ENCODE peak calls at places on chromosomes 7 and 10, in seven cellular contexts. One of them, this sample, is unnamed.

GRCh38 chr10:96987842-96988175 is 155.7 kb downstream of the LCOR start:
- DNase-seq in fibroblast of the aortic adventitia: no peak
- DNase-seq in neural progenitor cell: no peak
- DNase-seq in GM12865: no peak
- DNase-seq in gastrocnemius medialis: no peak
- DNase-seq in tibial artery: no peak
- DNase-seq in choroid plexus epithelial cell: no peak
- DNase-seq in this sample: no peak

GRCh38 chr7:130385600-130386066 is 5.3 kb downstream of the CPA1 start:
- DNase-seq in gastrocnemius medialis: peak
- DNase-seq in tibial artery: no peak
- DNase-seq in neural progenitor cell: no peak
- DNase-seq in GM12865: no peak
- DNase-seq in fibroblast of the aortic adventitia: no peak
- DNase-seq in choroid plexus epithelial cell: no peak
- DNase-seq in this sample: no peak

GRCh38 chr7:79968249-79968648 is 166.4 kb upstream of the GNAI1 start:
- DNase-seq in GM12865: no peak
- DNase-seq in fibroblast of the aortic adventitia: no peak
- DNase-seq in choroid plexus epithelial cell: no peak
- DNase-seq in tibial artery: no peak
- DNase-seq in gastrocnemius medialis: no peak
- DNase-seq in neural progenitor cell: no peak
- DNase-seq in this sample: no peak

GRCh38 chr10:110918269-110918632 is 729 bp downstream of the BBIP1 start:
- DNase-seq in GM12865: no peak
- DNase-seq in choroid plexus epithelial cell: peak
- DNase-seq in tibial artery: peak
- DNase-seq in gastrocnemius medialis: peak
- DNase-seq in neural progenitor cell: peak
- DNase-seq in fibroblast of the aortic adventitia: peak
- DNase-seq in this sample: peak

GRCh38 chr10:126904807-126905686 is at the start of gene DOCK1:
- DNase-seq in choroid plexus epithelial cell: peak
- DNase-seq in GM12865: no peak
- DNase-seq in neural progenitor cell: peak
- DNase-seq in tibial artery: peak
- DNase-seq in fibroblast of the aortic adventitia: peak
- DNase-seq in gastrocnemius medialis: peak
- DNase-seq in this sample: peak

GRCh38 chr7:744854-745430 is 17.9 kb upstream of the PRKAR1B start:
- DNase-seq in fibroblast of the aortic adventitia: no peak
- DNase-seq in tibial artery: peak
- DNase-seq in neural progenitor cell: no peak
- DNase-seq in gastrocnemius medialis: no peak
- DNase-seq in choroid plexus epithelial cell: no peak
- DNase-seq in GM12865: no peak
- DNase-seq in this sample: no peak

GRCh38 chr7:41808541-41808940 is 105.7 kb upstream of the INHBA start:
- DNase-seq in choroid plexus epithelial cell: no peak
- DNase-seq in fibroblast of the aortic adventitia: no peak
- DNase-seq in gastrocnemius medialis: no peak
- DNase-seq in GM12865: no peak
- DNase-seq in tibial artery: no peak
- DNase-seq in neural progenitor cell: peak
- DNase-seq in this sample: no peak

GRCh38 chr10:112232670-112233069 is 49.1 kb upstream of the GPAM start:
- DNase-seq in tibial artery: no peak
- DNase-seq in choroid plexus epithelial cell: no peak
- DNase-seq in gastrocnemius medialis: no peak
- DNase-seq in fibroblast of the aortic adventitia: no peak
- DNase-seq in GM12865: no peak
- DNase-seq in neural progenitor cell: no peak
- DNase-seq in this sample: no peak

GRCh38 chr10:17003151-17003550 is 126.5 kb downstream of the CUBN start:
- DNase-seq in GM12865: no peak
- DNase-seq in fibroblast of the aortic adventitia: peak
- DNase-seq in neural progenitor cell: no peak
- DNase-seq in tibial artery: no peak
- DNase-seq in choroid plexus epithelial cell: peak
- DNase-seq in gastrocnemius medialis: no peak
- DNase-seq in this sample: no peak

GRCh38 chr10:79025113-79025832 is 43.5 kb upstream of the ZMIZ1 start:
- DNase-seq in gastrocnemius medialis: peak
- DNase-seq in GM12865: no peak
- DNase-seq in choroid plexus epithelial cell: no peak
- DNase-seq in tibial artery: peak
- DNase-seq in fibroblast of the aortic adventitia: no peak
- DNase-seq in neural progenitor cell: peak
- DNase-seq in this sample: no peak

GRCh38 chr7:16850772-16851466 is 30.9 kb downstream of the AGR3 start:
- DNase-seq in tibial artery: no peak
- DNase-seq in fibroblast of the aortic adventitia: no peak
- DNase-seq in neural progenitor cell: no peak
- DNase-seq in GM12865: no peak
- DNase-seq in gastrocnemius medialis: no peak
- DNase-seq in choroid plexus epithelial cell: no peak
- DNase-seq in this sample: no peak

GRCh38 chr7:83077328-83077727 is 85.4 kb downstream of the PCLO start:
- DNase-seq in neural progenitor cell: no peak
- DNase-seq in tibial artery: no peak
- DNase-seq in choroid plexus epithelial cell: peak
- DNase-seq in GM12865: no peak
- DNase-seq in fibroblast of the aortic adventitia: no peak
- DNase-seq in gastrocnemius medialis: no peak
- DNase-seq in this sample: peak

GRCh38 chr10:3104251-3104918 is 37.0 kb downstream of the PFKP start:
- DNase-seq in tibial artery: peak
- DNase-seq in gastrocnemius medialis: peak
- DNase-seq in choroid plexus epithelial cell: no peak
- DNase-seq in neural progenitor cell: no peak
- DNase-seq in GM12865: no peak
- DNase-seq in fibroblast of the aortic adventitia: no peak
- DNase-seq in this sample: no peak

GRCh38 chr7:157580324-157580723 is 243.5 kb downstream of the DNAJB6 start:
- DNase-seq in gastrocnemius medialis: no peak
- DNase-seq in tibial artery: peak
- DNase-seq in neural progenitor cell: no peak
- DNase-seq in fibroblast of the aortic adventitia: no peak
- DNase-seq in GM12865: no peak
- DNase-seq in choroid plexus epithelial cell: no peak
- DNase-seq in this sample: no peak

GRCh38 chr7:77727527-77727926 is 31.3 kb downstream of the RSBN1L start:
- DNase-seq in tibial artery: no peak
- DNase-seq in GM12865: no peak
- DNase-seq in neural progenitor cell: no peak
- DNase-seq in fibroblast of the aortic adventitia: no peak
- DNase-seq in choroid plexus epithelial cell: no peak
- DNase-seq in gastrocnemius medialis: no peak
- DNase-seq in this sample: no peak

GRCh38 chr7:34080513-34080912 is 175.2 kb downstream of the BMPER start:
- DNase-seq in choroid plexus epithelial cell: no peak
- DNase-seq in fibroblast of the aortic adventitia: peak
- DNase-seq in tibial artery: no peak
- DNase-seq in neural progenitor cell: no peak
- DNase-seq in gastrocnemius medialis: no peak
- DNase-seq in GM12865: no peak
- DNase-seq in this sample: peak

GRCh38 chr10:110547139-110547761 is 20.2 kb upstream of the SMC3 start:
- DNase-seq in gastrocnemius medialis: no peak
- DNase-seq in neural progenitor cell: peak
- DNase-seq in fibroblast of the aortic adventitia: peak
- DNase-seq in choroid plexus epithelial cell: peak
- DNase-seq in GM12865: peak
- DNase-seq in tibial artery: no peak
- DNase-seq in this sample: peak

GRCh38 chr7:65978891-65979582 is 3.0 kb downstream of the GUSB start:
- DNase-seq in neural progenitor cell: no peak
- DNase-seq in tibial artery: peak
- DNase-seq in choroid plexus epithelial cell: no peak
- DNase-seq in GM12865: no peak
- DNase-seq in gastrocnemius medialis: no peak
- DNase-seq in fibroblast of the aortic adventitia: no peak
- DNase-seq in this sample: no peak

GRCh38 chr7:20441886-20442505 is 111.3 kb downstream of the ITGB8 start:
- DNase-seq in GM12865: no peak
- DNase-seq in tibial artery: no peak
- DNase-seq in choroid plexus epithelial cell: peak
- DNase-seq in gastrocnemius medialis: no peak
- DNase-seq in fibroblast of the aortic adventitia: peak
- DNase-seq in neural progenitor cell: no peak
- DNase-seq in this sample: no peak

GRCh38 chr7:33726582-33726981 is 178.8 kb upstream of the BMPER start:
- DNase-seq in fibroblast of the aortic adventitia: no peak
- DNase-seq in tibial artery: no peak
- DNase-seq in GM12865: no peak
- DNase-seq in choroid plexus epithelial cell: no peak
- DNase-seq in gastrocnemius medialis: no peak
- DNase-seq in neural progenitor cell: peak
- DNase-seq in this sample: peak

GRCh38 chr10:72800741-72801092 is 92.8 kb upstream of the OIT3 start:
- DNase-seq in gastrocnemius medialis: no peak
- DNase-seq in choroid plexus epithelial cell: no peak
- DNase-seq in GM12865: no peak
- DNase-seq in tibial artery: no peak
- DNase-seq in neural progenitor cell: no peak
- DNase-seq in fibroblast of the aortic adventitia: no peak
- DNase-seq in this sample: no peak

GRCh38 chr10:72803119-72803505 is 90.4 kb upstream of the OIT3 start:
- DNase-seq in gastrocnemius medialis: no peak
- DNase-seq in choroid plexus epithelial cell: peak
- DNase-seq in GM12865: no peak
- DNase-seq in fibroblast of the aortic adventitia: peak
- DNase-seq in neural progenitor cell: no peak
- DNase-seq in tibial artery: no peak
- DNase-seq in this sample: no peak

GRCh38 chr10:72801263-72801868 is 92.2 kb upstream of the OIT3 start:
- DNase-seq in choroid plexus epithelial cell: no peak
- DNase-seq in neural progenitor cell: no peak
- DNase-seq in fibroblast of the aortic adventitia: no peak
- DNase-seq in gastrocnemius medialis: no peak
- DNase-seq in GM12865: no peak
- DNase-seq in tibial artery: no peak
- DNase-seq in this sample: no peak

GRCh38 chr10:72802291-72803118 is 91.0 kb upstream of the OIT3 start:
- DNase-seq in choroid plexus epithelial cell: peak
- DNase-seq in gastrocnemius medialis: no peak
- DNase-seq in GM12865: peak
- DNase-seq in neural progenitor cell: no peak
- DNase-seq in fibroblast of the aortic adventitia: peak
- DNase-seq in tibial artery: no peak
- DNase-seq in this sample: peak

GRCh38 chr10:72800000-72800740 is 93.4 kb upstream of the OIT3 start:
- DNase-seq in GM12865: no peak
- DNase-seq in gastrocnemius medialis: no peak
- DNase-seq in tibial artery: no peak
- DNase-seq in choroid plexus epithelial cell: peak
- DNase-seq in fibroblast of the aortic adventitia: peak
- DNase-seq in neural progenitor cell: no peak
- DNase-seq in this sample: peak
- TF ChIP-seq CTCF in GM12865: no peak
- TF ChIP-seq CTCF in gastrocnemius medialis: no peak
- TF ChIP-seq CTCF in tibial artery: no peak
- TF ChIP-seq CTCF in choroid plexus epithelial cell: no peak
- TF ChIP-seq CTCF in fibroblast of the aortic adventitia: no peak
- TF ChIP-seq CTCF in neural progenitor cell: no peak
- TF ChIP-seq CTCF in this sample: no peak

GRCh38 chr7:105017263-105018051 is 3.5 kb downstream of the KMT2E start:
- DNase-seq in neural progenitor cell: no peak
- DNase-seq in tibial artery: no peak
- DNase-seq in choroid plexus epithelial cell: no peak
- DNase-seq in fibroblast of the aortic adventitia: no peak
- DNase-seq in GM12865: peak
- DNase-seq in gastrocnemius medialis: no peak
- DNase-seq in this sample: no peak
- H3K4me3 ChIP-seq in neural progenitor cell: peak
- H3K4me3 ChIP-seq in tibial artery: peak
- H3K4me3 ChIP-seq in choroid plexus epithelial cell: peak
- H3K4me3 ChIP-seq in fibroblast of the aortic adventitia: peak
- H3K4me3 ChIP-seq in GM12865: peak
- H3K4me3 ChIP-seq in gastrocnemius medialis: peak
- H3K4me3 ChIP-seq in this sample: peak

GRCh38 chr7:104809906-104810305 is 204.1 kb upstream of the KMT2E start:
- DNase-seq in gastrocnemius medialis: no peak
- DNase-seq in tibial artery: no peak
- DNase-seq in GM12865: no peak
- DNase-seq in neural progenitor cell: no peak
- DNase-seq in choroid plexus epithelial cell: no peak
- DNase-seq in fibroblast of the aortic adventitia: no peak
- DNase-seq in this sample: no peak

GRCh38 chr7:104816537-104816936 is 197.5 kb upstream of the KMT2E start:
- DNase-seq in GM12865: no peak
- DNase-seq in gastrocnemius medialis: no peak
- DNase-seq in choroid plexus epithelial cell: no peak
- DNase-seq in neural progenitor cell: no peak
- DNase-seq in tibial artery: no peak
- DNase-seq in fibroblast of the aortic adventitia: no peak
- DNase-seq in this sample: no peak

GRCh38 chr7:104814126-104814525 is 199.9 kb upstream of the KMT2E start:
- DNase-seq in tibial artery: no peak
- DNase-seq in gastrocnemius medialis: no peak
- DNase-seq in choroid plexus epithelial cell: no peak
- DNase-seq in neural progenitor cell: no peak
- DNase-seq in GM12865: no peak
- DNase-seq in fibroblast of the aortic adventitia: no peak
- DNase-seq in this sample: no peak

GRCh38 chr7:104814671-104815400 is 199.2 kb upstream of the KMT2E start:
- DNase-seq in choroid plexus epithelial cell: no peak
- DNase-seq in tibial artery: no peak
- DNase-seq in neural progenitor cell: no peak
- DNase-seq in gastrocnemius medialis: no peak
- DNase-seq in fibroblast of the aortic adventitia: no peak
- DNase-seq in GM12865: no peak
- DNase-seq in this sample: no peak
- TF ChIP-seq CTCF in choroid plexus epithelial cell: no peak
- TF ChIP-seq CTCF in tibial artery: no peak
- TF ChIP-seq CTCF in neural progenitor cell: no peak
- TF ChIP-seq CTCF in gastrocnemius medialis: no peak
- TF ChIP-seq CTCF in fibroblast of the aortic adventitia: no peak
- TF ChIP-seq CTCF in GM12865: no peak
- TF ChIP-seq CTCF in this sample: no peak

DNA sequence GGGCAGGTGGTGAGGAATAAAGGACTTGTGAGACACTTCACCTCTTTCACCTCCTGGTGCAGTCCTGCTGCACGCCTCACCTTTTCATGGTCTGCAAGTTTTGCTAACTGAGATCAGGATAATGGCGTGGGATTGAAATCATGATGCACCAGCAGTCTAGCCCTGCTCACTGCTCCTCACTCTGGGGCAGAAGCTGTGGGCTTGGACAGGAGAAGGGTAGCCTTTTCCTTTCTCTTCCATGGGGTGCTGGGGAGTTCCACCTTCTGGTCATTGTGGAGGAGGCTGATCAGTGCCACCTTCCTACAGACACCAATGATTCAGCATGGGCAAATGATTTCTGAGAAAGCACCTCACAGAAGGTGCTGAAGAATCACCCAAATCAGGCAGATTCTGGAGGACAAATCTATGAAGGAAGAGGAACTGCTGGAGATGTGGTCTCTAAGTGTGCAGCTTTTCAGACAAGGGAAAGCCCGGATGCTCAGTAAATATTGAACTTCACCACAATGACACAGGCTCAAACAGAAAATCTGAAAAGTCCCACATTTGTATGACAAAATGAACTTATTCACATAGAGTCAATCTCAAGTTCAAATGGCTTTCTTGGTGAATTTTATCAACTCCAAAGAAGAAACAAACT is 19.7 kb downstream of the MBL2 start:
- DNase-seq in fibroblast of the aortic adventitia: no peak
- DNase-seq in tibial artery: no peak
- DNase-seq in GM12865: no peak
- DNase-seq in gastrocnemius medialis: no peak
- DNase-seq in neural progenitor cell: no peak
- DNase-seq in choroid plexus epithelial cell: no peak
- DNase-seq in this sample: no peak
- H3K4me3 ChIP-seq in fibroblast of the aortic adventitia: no peak
- H3K4me3 ChIP-seq in tibial artery: no peak
- H3K4me3 ChIP-seq in GM12865: no peak
- H3K4me3 ChIP-seq in gastrocnemius medialis: no peak
- H3K4me3 ChIP-seq in neural progenitor cell: no peak
- H3K4me3 ChIP-seq in choroid plexus epithelial cell: no peak
- H3K4me3 ChIP-seq in this sample: no peak